ENCODE peak calls at places on chromosomes 3 and 15, in eight cellular contexts. F is AG04450, N is cardiac muscle cell, E is body of pancreas, B is foreskin fibroblast, J is transverse colon, V is skeletal muscle cell, Q is adipocyte. H is an unnamed sample.

GRCh38 chr3:77197408-77197807 is 157.5 kb downstream of the ROBO2 start:
- DNase-seq in F (no peak), N (no peak), E (no peak), B (no peak), J (no peak), V (no peak), Q (no peak), H (no peak)

GRCh38 chr3:111980716-111981456 is 2.1 kb downstream of the ABHD10 start:
- DNase-seq in F (no peak), N (no peak), E (no peak), B (no peak), J (no peak), V (no peak), Q (no peak), H (no peak)

GRCh38 chr15:90910441-90911301 is 7.6 kb downstream of the MAN2A2 start:
- DNase-seq in F (no peak), N (no peak), E (no peak), B (no peak), J (no peak), V (no peak), Q (no peak), H (no peak)

GRCh38 chr15:79408041-79408440 is 24.1 kb upstream of the MINAR1 start:
- DNase-seq in F (no peak), N (no peak), E (no peak), B (no peak), J (no peak), V (peak), Q (no peak), H (peak)

GRCh38 chr15:88803241-88803919 is at the start of gene ACAN:
- DNase-seq in F (no peak), N (peak), E (no peak), B (no peak), J (no peak), V (no peak), Q (no peak), H (no peak)

GRCh38 chr3:21294768-21295167 is 456.2 kb downstream of the ZNF385D start:
- DNase-seq in F (no peak), N (no peak), E (no peak), B (peak), J (no peak), V (no peak), Q (peak), H (peak)

GRCh38 chr3:101816215-101817149 is 32.8 kb upstream of the NFKBIZ start:
- DNase-seq in F (no peak), N (no peak), E (no peak), B (peak), J (no peak), V (no peak), Q (no peak), H (peak)

GRCh38 chr3:33211444-33211843 is 7.2 kb downstream of the SUSD5 start:
- DNase-seq in F (peak), N (no peak), E (no peak), B (peak), J (no peak), V (peak), Q (peak), H (peak)

GRCh38 chr15:62626903-62627302 is 415.6 kb upstream of the TPM1 start:
- DNase-seq in F (no peak), N (no peak), E (no peak), B (no peak), J (no peak), V (no peak), Q (no peak), H (no peak)

GRCh38 chr3:43211681-43212080 is 74.7 kb upstream of the SNRK start:
- DNase-seq in F (no peak), N (no peak), E (no peak), B (no peak), J (no peak), V (no peak), Q (no peak), H (no peak)

GRCh38 chr3:38031022-38031994 is 1.9 kb upstream of the PLCD1 start:
- DNase-seq in F (no peak), N (no peak), E (peak), B (peak), J (peak), V (no peak), Q (peak), H (no peak)

GRCh38 chr3:45817788-45818523 is 21.6 kb upstream of the SLC6A20 start:
- DNase-seq in F (peak), N (no peak), E (peak), B (peak), J (peak), V (peak), Q (peak), H (peak)

GRCh38 chr3:58035512-58035867 is 27.3 kb downstream of the FLNB start:
- DNase-seq in F (no peak), N (no peak), E (no peak), B (no peak), J (no peak), V (no peak), Q (no peak), H (no peak)

GRCh38 chr3:151903501-151903991 is 30.1 kb downstream of the SUCNR1 start:
- DNase-seq in F (peak), N (peak), E (no peak), B (peak), J (no peak), V (peak), Q (peak), H (peak)

GRCh38 chr15:99110581-99111320 is 5.9 kb downstream of the SYNM start:
- DNase-seq in F (no peak), N (no peak), E (no peak), B (no peak), J (no peak), V (no peak), Q (peak), H (peak)

GRCh38 chr15:75198560-75199346 is 2.9 kb upstream of the C15orf39 start:
- DNase-seq in F (no peak), N (peak), E (no peak), B (no peak), J (peak), V (no peak), Q (no peak), H (peak)

GRCh38 chr3:9401986-9402385 is 4.6 kb downstream of the SETD5 start:
- DNase-seq in F (no peak), N (no peak), E (no peak), B (no peak), J (no peak), V (no peak), Q (peak), H (no peak)
- H3K4me3 ChIP-seq in F (peak), N (no peak), E (no peak), B (peak), J (no peak), V (peak), Q (peak), H (peak)

DNA sequence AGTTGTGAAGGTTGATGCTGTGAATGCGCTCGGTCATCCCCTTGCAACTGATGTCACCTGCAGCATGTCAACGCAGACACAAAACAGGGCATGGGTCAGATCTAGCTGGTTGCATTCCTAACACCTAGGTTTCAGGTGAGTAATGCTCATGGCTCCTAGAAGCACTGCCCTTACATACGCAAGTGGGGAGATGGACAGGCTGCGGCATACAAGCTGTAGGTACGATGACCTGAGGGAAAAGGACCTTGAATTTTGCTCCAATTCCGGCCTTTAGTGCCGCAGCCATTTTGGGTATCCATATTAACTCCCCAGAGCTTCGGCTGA is 58.0 kb downstream of the TIGIT start:
- DNase-seq in F (no peak), N (no peak), E (no peak), B (no peak), J (no peak), V (no peak), Q (no peak), H (no peak)
- H3K4me3 ChIP-seq in F (no peak), N (no peak), E (no peak), B (no peak), J (no peak), V (no peak), Q (no peak), H (no peak)

DNA sequence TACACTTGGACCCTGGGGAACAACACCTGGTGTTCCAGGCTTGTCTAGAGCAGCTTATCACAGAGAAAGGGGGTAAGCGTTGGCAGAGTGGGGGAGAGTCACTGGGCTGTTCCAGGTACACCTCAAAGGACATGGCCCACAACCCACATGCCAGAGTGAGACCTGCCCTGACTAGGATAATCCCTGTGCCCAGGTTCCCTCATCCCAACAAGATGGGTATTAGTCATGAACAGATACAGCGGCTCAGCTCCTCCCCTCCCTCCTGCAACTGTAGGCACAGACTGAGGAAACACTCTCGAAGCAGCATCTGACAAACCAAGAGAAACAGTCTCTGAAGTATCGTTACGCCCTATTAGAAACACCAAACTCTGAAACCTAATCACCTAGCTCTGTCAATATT is 32.1 kb upstream of the RPS17 start:
- DNase-seq in F (no peak), N (no peak), E (peak), B (no peak), J (no peak), V (no peak), Q (no peak), H (no peak)
- H3K4me3 ChIP-seq in F (peak), N (no peak), E (no peak), B (peak), J (no peak), V (no peak), Q (peak), H (no peak)

GRCh38 chr3:14183015-14183577 is 4.5 kb downstream of the LSM3 start:
- DNase-seq in F (no peak), N (no peak), E (no peak), B (no peak), J (no peak), V (no peak), Q (no peak), H (no peak)
- H3K4me3 ChIP-seq in F (no peak), N (no peak), E (no peak), B (no peak), J (no peak), V (no peak), Q (no peak), H (no peak)

GRCh38 chr15:71808311-71809020 is 1.9 kb upstream of the NR2E3 start:
- DNase-seq in F (no peak), N (peak), E (no peak), B (no peak), J (no peak), V (no peak), Q (no peak), H (no peak)

GRCh38 chr15:71807125-71807629 is 3.2 kb upstream of the NR2E3 start:
- DNase-seq in F (no peak), N (no peak), E (no peak), B (no peak), J (no peak), V (no peak), Q (peak), H (no peak)

GRCh38 chr15:71809346-71809745 is 1.0 kb upstream of the NR2E3 start:
- DNase-seq in F (no peak), N (no peak), E (no peak), B (no peak), J (no peak), V (no peak), Q (no peak), H (no peak)

GRCh38 chr15:71806452-71806931 is 3.9 kb upstream of the NR2E3 start:
- DNase-seq in F (no peak), N (peak), E (no peak), B (peak), J (no peak), V (no peak), Q (peak), H (peak)

GRCh38 chr15:71807691-71808091 is 2.7 kb upstream of the NR2E3 start:
- DNase-seq in F (no peak), N (no peak), E (no peak), B (peak), J (no peak), V (no peak), Q (peak), H (no peak)
- H3K4me3 ChIP-seq in F (no peak), N (no peak), E (no peak), B (no peak), J (no peak), V (no peak), Q (no peak), H (no peak)

DNA sequence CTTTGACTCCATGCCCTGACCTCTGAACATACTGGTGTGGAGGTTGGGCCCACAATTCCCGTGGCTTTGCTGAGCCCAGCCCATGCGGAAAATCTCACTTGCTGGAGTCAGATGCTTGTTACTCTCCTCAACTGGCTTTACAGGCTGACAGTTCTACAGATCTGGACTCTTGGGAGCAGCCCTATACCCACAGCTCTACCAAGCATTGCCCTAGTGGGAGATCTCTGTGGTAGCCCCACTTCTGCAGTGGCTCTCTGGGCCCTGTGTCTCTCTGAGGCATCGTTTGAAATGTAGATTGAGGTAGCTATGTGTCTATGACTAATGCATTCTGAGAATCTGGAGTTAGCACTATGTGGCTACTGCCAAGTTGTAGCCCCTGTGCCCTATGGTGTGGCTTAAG is 625.8 kb upstream of the ALCAM start:
- DNase-seq in F (no peak), N (no peak), E (no peak), B (no peak), J (no peak), V (no peak), Q (no peak), H (no peak)
- H3K4me3 ChIP-seq in F (no peak), N (no peak), E (no peak), B (no peak), J (no peak), V (no peak), Q (no peak), H (no peak)

GRCh38 chr15:78061963-78062427 is 15.5 kb downstream of the TBC1D2B start:
- DNase-seq in F (no peak), N (peak), E (no peak), B (no peak), J (no peak), V (no peak), Q (peak), H (peak)
- H3K4me3 ChIP-seq in F (peak), N (no peak), E (no peak), B (peak), J (no peak), V (peak), Q (peak), H (peak)

DNA sequence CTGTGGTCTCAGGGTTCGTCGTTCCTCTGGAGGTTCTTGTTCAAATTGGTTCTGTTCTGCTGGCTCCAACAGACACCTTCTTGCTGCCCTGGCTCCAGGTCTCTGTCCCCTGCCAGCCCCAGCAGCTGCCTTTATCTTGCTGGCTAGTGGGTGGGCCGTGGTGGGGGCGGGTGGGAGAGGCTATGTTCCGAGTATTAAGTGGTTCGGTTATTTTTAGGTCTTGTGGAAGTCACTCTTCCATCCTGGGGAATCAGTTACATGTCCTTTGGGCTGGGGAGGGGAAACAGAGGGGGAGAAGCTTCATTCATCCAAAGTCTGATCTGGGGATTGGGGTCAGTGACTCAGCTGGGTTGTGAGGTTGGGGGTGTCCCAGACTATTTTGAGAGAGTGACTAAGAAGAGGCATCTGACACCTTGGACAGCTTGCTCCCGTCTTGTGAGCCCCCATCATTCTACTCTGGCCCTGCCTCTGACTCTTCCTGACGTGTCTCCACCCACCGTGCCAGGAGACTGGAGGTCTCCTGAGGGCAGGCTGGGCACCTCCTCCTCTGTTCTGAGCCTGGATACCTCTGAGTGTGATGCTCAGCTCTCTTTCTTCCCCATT is at the start of gene XIRP1:
- DNase-seq in F (no peak), N (peak), E (no peak), B (no peak), J (no peak), V (no peak), Q (no peak), H (no peak)
- H3K4me3 ChIP-seq in F (no peak), N (peak), E (no peak), B (no peak), J (no peak), V (peak), Q (no peak), H (no peak)

GRCh38 chr3:71551286-71551919 is 32.1 kb downstream of the FOXP1 start:
- DNase-seq in F (no peak), N (no peak), E (no peak), B (peak), J (no peak), V (no peak), Q (peak), H (peak)
- H3K4me3 ChIP-seq in F (no peak), N (no peak), E (no peak), B (no peak), J (no peak), V (no peak), Q (no peak), H (no peak)

DNA sequence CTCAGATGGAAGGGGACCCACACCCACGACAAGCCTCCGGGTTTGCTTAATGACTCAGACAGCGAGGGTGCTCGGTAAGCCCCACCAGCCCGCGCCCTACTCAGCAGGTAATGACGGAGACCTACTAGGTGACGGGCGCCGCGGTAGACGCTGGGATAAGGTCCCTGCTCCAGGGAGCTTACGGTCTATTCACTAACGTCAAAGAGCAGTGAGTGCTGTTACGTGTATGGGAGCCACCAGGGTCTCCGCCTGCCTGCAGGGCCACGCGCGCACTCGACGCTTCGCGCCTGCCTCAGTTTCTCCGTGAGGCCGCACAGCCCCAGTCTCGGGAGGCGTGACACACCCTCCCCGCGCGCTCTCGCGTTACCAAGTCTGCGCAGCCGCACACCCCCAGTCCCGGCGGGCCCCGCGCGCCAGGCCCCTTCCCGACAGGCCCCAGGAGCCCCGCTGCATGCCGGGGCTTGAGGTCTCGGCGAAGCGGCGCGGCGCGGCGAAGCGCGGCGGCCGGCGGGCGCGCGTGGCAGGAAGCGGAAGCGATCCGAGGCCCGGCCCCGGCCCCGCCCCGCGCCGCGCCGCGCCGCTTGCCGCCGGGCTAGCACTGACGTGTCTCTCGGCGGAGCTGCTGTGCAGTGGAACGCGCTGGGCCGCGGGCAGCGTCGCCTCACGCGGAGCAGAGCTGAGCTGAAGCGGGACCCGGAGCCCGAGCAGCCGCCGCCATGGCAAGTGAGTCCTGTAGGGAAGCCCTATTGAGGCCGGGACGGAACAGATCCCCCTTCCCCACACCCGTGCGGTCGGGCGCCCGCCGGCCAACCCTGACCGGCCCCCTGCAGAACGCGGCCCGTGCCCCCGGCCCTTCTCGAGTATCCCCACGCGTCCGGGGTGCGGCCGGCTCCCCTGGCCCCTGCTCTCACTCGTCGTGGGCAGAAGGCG is at the start of gene SEC61A1:
- DNase-seq in F (peak), N (peak), E (peak), B (peak), J (peak), V (peak), Q (peak), H (peak)
- H3K4me3 ChIP-seq in F (peak), N (peak), E (peak), B (peak), J (peak), V (peak), Q (peak), H (peak)